ENCODE peak calls at places on chromosomes 12 and 14, in six cellular contexts. R is WERI-Rb-1, V is Peyer's patch, F is A673, M is A549, C is tibial artery. W is an unnamed sample.

GRCh38 chr12:42284876-42285275 is 41.0 kb downstream of the ZCRB1 start:
- DNase-seq in M (no peak), C (no peak), V (no peak), F (no peak), R (no peak), W (no peak)

GRCh38 chr14:76958975-76959710 is 69.4 kb downstream of the IRF2BPL start:
- DNase-seq in F (no peak), V (no peak), C (peak; percentile 72), R (peak; percentile 77), M (no peak), W (no peak)

GRCh38 chr12:74476234-74476633 is 61.4 kb upstream of the ATXN7L3B start:
- DNase-seq in C (no peak), F (no peak), M (no peak), R (no peak), V (no peak), W (no peak)

GRCh38 chr12:132429932-132430643 is 59.9 kb upstream of the FBRSL1 start:
- DNase-seq in R (peak; percentile 96), M (peak; percentile 45), C (no peak), V (peak; percentile 88), F (peak; percentile 66), W (no peak)

GRCh38 chr14:101817511-101818001 is 56.0 kb downstream of the PPP2R5C start:
- DNase-seq in M (no peak), C (no peak), V (no peak), F (no peak), R (no peak), W (no peak)

GRCh38 chr12:32595251-32595650 is 83.8 kb upstream of the DNM1L start:
- DNase-seq in V (no peak), M (no peak), C (no peak), R (no peak), F (peak; percentile 38), W (no peak)

GRCh38 chr12:95802482-95803264 is 12.1 kb upstream of the NTN4 start:
- DNase-seq in V (no peak), R (no peak), F (no peak), C (no peak), M (peak; percentile 67), W (no peak)

GRCh38 chr12:54141534-54142475 is 47.0 kb downstream of the SMUG1 start:
- DNase-seq in C (peak; percentile 62), F (peak; percentile 33), V (no peak), R (no peak), M (no peak), W (no peak)

GRCh38 chr14:39023939-39024871 is 78.8 kb downstream of the SEC23A start:
- DNase-seq in V (no peak), F (no peak), C (no peak), M (no peak), R (no peak), W (no peak)

GRCh38 chr12:1533205-1533601 is 61.2 kb downstream of the FBXL14 start:
- DNase-seq in M (no peak), V (no peak), C (no peak), F (peak; percentile 56), R (no peak), W (no peak)

GRCh38 chr12:87001102-87001501 is 744.9 kb upstream of the MGAT4C start:
- DNase-seq in F (no peak), C (no peak), V (no peak), R (no peak), M (no peak), W (no peak)
- H3K4me3 ChIP-seq in F (no peak overlapping the region), C (no peak overlapping the region), V (no peak overlapping the region), R (no peak overlapping the region), M (no peak overlapping the region), W (no peak overlapping the region)

DNA sequence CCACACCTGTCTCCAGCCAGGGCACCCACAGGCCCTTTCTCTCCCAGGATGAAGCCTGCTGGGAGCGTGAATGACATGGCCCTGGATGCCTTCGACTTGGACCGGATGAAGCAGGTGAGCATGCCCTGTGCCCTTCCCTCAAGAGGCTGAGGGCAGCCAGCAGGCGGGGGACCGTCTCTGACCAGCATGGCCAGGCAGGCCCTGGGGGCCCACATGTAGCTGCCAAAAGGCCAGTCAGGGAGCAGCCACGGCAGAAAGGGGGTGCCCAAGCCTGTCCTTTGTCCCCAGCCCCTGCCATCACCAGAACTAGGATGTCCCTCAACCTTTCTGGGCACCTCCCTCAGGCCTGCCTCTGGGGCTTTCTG is 18.3 kb downstream of the DEGS2 start:
- DNase-seq in M (no peak), V (no peak), R (no peak), C (no peak), F (no peak), W (no peak)
- H3K27ac ChIP-seq in M (no peak overlapping the region), V (peak overlapping the region; percentile 79), R (no peak overlapping the region), C (no peak overlapping the region), F (no peak overlapping the region), W (no peak overlapping the region)

DNA sequence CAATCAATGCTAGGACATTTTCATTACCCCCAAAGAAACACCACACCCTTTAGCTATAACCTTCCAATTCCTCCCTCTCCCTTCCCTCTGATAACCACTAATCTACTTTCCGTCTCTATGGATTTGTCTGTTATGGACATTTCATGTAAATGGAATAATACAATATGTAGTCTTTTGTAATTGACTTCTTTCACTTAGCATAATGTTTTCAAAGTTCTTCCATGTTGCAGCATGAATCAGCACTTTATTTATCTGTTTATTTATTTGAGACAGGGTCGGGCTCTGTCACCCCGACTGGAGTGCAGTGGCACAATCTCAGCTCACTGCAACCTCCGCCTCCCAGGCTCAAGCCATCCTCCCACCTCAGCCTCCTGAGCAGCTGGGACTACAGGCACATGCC is 1.2 kb upstream of the RBM19 start:
- DNase-seq in V (no peak), C (no peak), M (no peak), F (no peak), R (no peak), W (no peak)
- H3K4me3 ChIP-seq in V (no peak overlapping the region), C (no peak overlapping the region), M (no peak overlapping the region), F (no peak overlapping the region), R (no peak overlapping the region), W (no peak overlapping the region)

GRCh38 chr12:15688202-15688736 is 100.9 kb downstream of the EPS8 start:
- DNase-seq in C (peak; percentile 78), M (no peak), F (no peak), R (no peak), V (peak; percentile 71), W (no peak)
- H3K27ac ChIP-seq in C (peak overlapping the region; percentile 58), M (peak overlapping the region; percentile 54), F (no peak overlapping the region), R (no peak overlapping the region), V (peak overlapping the region; percentile 71), W (no peak overlapping the region)

DNA sequence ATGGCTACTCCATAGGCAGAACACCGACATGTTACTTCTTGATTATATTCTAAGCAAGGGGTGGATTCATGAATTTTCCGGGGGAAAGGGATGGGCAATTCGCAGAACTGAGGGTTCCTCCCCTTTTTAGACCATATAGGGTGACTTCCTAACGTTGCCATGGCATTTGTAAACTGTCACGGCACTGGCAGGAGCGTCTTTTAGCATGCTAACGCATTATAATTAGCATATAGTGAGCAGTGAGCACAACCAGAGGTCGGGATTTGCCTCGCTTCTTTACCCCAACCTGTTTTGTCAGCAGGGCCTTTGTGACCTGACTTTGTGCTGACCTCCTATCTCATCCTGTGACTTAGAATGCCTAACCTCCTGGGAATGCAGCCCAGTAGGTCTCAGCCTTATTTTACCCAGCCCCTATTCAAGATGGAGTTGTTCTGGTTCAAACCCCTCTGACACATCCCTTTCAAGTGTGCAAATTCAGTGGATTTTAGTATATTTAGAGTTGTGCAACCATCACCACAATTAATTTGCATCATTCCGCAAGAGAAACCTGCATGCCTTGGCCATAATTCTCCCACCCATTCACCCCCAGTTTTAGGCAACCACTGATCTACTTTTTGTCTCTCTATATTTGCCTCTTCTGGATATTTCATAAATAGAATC is 27.4 kb downstream of the PALS1 start:
- DNase-seq in R (no peak), F (peak; percentile 84), C (no peak), M (no peak), V (no peak), W (no peak)
- H3K4me3 ChIP-seq in R (no peak overlapping the region), F (peak overlapping the region; percentile 39), C (peak overlapping the region; percentile 13), M (no peak overlapping the region), V (no peak overlapping the region), W (no peak overlapping the region)

GRCh38 chr12:52122904-52123303 is 43.4 kb downstream of the SMIM41 start:
- DNase-seq in R (no peak), V (no peak), M (peak; percentile 0), F (no peak), C (no peak), W (peak; percentile 74)

GRCh38 chr12:52126605-52127578 is 47.4 kb downstream of the SMIM41 start:
- DNase-seq in R (no peak), C (peak; percentile 58), V (no peak), F (no peak), M (peak; percentile 1), W (no peak)

GRCh38 chr12:52127683-52128450 is 48.4 kb downstream of the SMIM41 start:
- DNase-seq in M (no peak), C (no peak), F (no peak), V (no peak), R (no peak), W (no peak)

GRCh38 chr12:52126050-52126604 is 46.6 kb downstream of the SMIM41 start:
- DNase-seq in V (no peak), F (no peak), C (no peak), M (no peak), R (no peak), W (no peak)

GRCh38 chr12:52125499-52125900 is 46.0 kb downstream of the SMIM41 start:
- DNase-seq in M (no peak), R (no peak), V (no peak), C (no peak), F (no peak), W (no peak)
- H3K27ac ChIP-seq in M (no peak overlapping the region), R (no peak overlapping the region), V (no peak overlapping the region), C (no peak overlapping the region), F (no peak overlapping the region), W (peak overlapping the region; percentile 42)

GRCh38 chr12:57754411-57755193 is at the start of gene MARCHF9:
- DNase-seq in R (peak; percentile 93), M (no peak), F (peak; percentile 75), C (no peak), V (peak; percentile 89), W (peak; percentile 74)
- H3K4me3 ChIP-seq in R (peak within 1 kb of the TSS; percentile 79), M (peak within 1 kb of the TSS; percentile 77), F (peak within 1 kb of the TSS; percentile 60), C (peak within 1 kb of the TSS; percentile 74), V (peak within 1 kb of the TSS; percentile 83), W (peak within 1 kb of the TSS; percentile 56)